ENCODE peak calls at places on chromosome 4, in ten cellular contexts. M is AG10803, P is tibial artery, J is MG63, R is uterus, G is MM.1S, S is epithelial cell of proximal tubule, H is fibroblast of mammary gland, E is coronary artery, Y is right cardiac atrium. D is an unnamed sample.

GRCh38 chr4:18111100-18111499 is 89.5 kb upstream of the LCORL start:
- DNase-seq in M (no peak), P (no peak), J (no peak), R (no peak), G (no peak), S (no peak), H (no peak), E (no peak), Y (no peak), D (peak)

GRCh38 chr4:163495900-163496299 is 1.4 kb downstream of the TMA16 start:
- DNase-seq in M (no peak), P (no peak), J (no peak), R (no peak), G (peak), S (no peak), H (peak), E (no peak), Y (no peak), D (no peak)

GRCh38 chr4:164937576-164938270 is 39.7 kb downstream of the TRIM61 start:
- DNase-seq in M (peak), P (no peak), J (peak), R (no peak), G (peak), S (no peak), H (peak), E (no peak), Y (no peak), D (peak)

GRCh38 chr4:55524844-55525571 is 21.7 kb downstream of the CLOCK start:
- DNase-seq in M (peak), P (no peak), J (no peak), R (no peak), G (no peak), S (no peak), H (peak), E (no peak), Y (no peak), D (no peak)

GRCh38 chr4:5423670-5424069 is 284.7 kb downstream of the EVC2 start:
- DNase-seq in M (no peak), P (no peak), J (no peak), R (no peak), G (no peak), S (no peak), H (no peak), E (no peak), Y (no peak), D (no peak)

GRCh38 chr4:56995525-56995924 is 16.8 kb downstream of the POLR2B start:
- DNase-seq in M (peak), P (peak), J (peak), R (peak), G (no peak), S (no peak), H (peak), E (no peak), Y (peak), D (no peak)

GRCh38 chr4:8459867-8460453 is 19.4 kb downstream of the TRMT44 start:
- DNase-seq in M (no peak), P (no peak), J (no peak), R (no peak), G (no peak), S (no peak), H (no peak), E (no peak), Y (no peak), D (no peak)

GRCh38 chr4:107243141-107243779 is 207.1 kb upstream of the DKK2 start:
- DNase-seq in M (peak), P (no peak), J (peak), R (peak), G (no peak), S (no peak), H (peak), E (no peak), Y (no peak), D (peak)

GRCh38 chr4:38177035-38177791 is 217.0 kb downstream of the PTTG2 start:
- DNase-seq in M (peak), P (peak), J (peak), R (no peak), G (peak), S (no peak), H (peak), E (no peak), Y (peak), D (peak)

GRCh38 chr4:38180456-38180855 is 220.3 kb downstream of the PTTG2 start:
- DNase-seq in M (no peak), P (no peak), J (no peak), R (no peak), G (peak), S (no peak), H (peak), E (no peak), Y (no peak), D (no peak)

GRCh38 chr4:38178666-38178995 is 218.4 kb downstream of the PTTG2 start:
- DNase-seq in M (no peak), P (no peak), J (no peak), R (no peak), G (no peak), S (no peak), H (no peak), E (no peak), Y (no peak), D (no peak)

GRCh38 chr4:38179690-38180299 is 219.6 kb downstream of the PTTG2 start:
- DNase-seq in M (peak), P (peak), J (peak), R (peak), G (peak), S (peak), H (peak), E (no peak), Y (peak), D (peak)

DNA sequence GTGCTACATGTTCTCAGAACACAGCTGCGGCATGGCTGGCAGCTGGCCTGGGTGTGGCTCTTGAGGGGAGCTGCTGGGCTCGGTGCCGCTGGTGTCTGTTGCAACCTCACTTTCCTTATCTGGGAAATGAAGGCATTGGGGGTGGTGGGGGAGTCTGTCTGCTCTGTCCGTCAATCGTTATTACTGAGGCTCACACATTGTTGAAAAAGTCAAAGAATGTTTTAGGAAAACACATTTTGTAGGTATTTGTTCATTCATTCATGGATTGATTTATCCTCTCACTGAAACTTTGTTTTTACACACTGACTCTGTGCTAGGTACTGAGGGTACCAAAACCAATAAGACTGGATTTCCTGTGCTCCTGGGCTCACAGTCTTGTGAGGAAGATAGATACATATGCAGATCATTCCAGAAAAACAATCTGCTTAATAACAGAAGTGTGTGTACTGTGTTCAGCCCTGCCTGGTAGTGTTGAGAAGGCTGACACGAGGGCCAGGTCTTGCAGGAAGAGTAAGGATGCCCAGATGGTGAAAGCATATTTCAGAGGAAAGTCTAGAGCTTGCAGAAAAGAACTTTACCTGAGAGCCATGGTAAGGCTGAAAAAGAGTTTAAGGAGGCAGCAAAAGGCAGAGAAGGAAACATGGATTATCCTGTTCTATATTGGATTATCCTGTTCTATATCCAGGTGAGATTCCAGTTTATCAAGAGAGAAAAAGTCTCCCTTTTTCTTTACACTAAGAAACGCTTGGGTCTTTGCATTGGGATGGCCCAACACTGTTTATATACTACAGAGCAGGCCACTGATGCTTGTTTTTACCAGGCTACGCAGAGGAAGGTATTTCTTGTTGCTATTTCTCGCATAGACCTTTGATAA is 217.8 kb downstream of the PTTG2 start:
- DNase-seq in M (peak), P (peak), J (no peak), R (peak), G (peak), S (no peak), H (peak), E (peak), Y (peak), D (no peak)
- H3K4me3 ChIP-seq in M (no peak), P (no peak), J (no peak), R (no peak), G (peak), S (no peak), H (no peak), E (no peak), Y (no peak), D (no peak)

GRCh38 chr4:89056292-89056952 is 563 bp downstream of the FAM13A start:
- DNase-seq in M (no peak), P (no peak), J (no peak), R (no peak), G (no peak), S (no peak), H (no peak), E (no peak), Y (no peak), D (no peak)
- H3K4me3 ChIP-seq in M (peak), P (peak), J (peak), R (peak), G (peak), S (peak), H (peak), E (peak), Y (peak), D (peak)

GRCh38 chr4:70759627-70760026 is 37.9 kb downstream of the RUFY3 start:
- DNase-seq in M (no peak), P (no peak), J (no peak), R (no peak), G (no peak), S (no peak), H (no peak), E (no peak), Y (no peak), D (no peak)
- H3K4me3 ChIP-seq in M (no peak), P (no peak), J (no peak), R (no peak), G (no peak), S (no peak), H (no peak), E (no peak), Y (peak), D (no peak)

DNA sequence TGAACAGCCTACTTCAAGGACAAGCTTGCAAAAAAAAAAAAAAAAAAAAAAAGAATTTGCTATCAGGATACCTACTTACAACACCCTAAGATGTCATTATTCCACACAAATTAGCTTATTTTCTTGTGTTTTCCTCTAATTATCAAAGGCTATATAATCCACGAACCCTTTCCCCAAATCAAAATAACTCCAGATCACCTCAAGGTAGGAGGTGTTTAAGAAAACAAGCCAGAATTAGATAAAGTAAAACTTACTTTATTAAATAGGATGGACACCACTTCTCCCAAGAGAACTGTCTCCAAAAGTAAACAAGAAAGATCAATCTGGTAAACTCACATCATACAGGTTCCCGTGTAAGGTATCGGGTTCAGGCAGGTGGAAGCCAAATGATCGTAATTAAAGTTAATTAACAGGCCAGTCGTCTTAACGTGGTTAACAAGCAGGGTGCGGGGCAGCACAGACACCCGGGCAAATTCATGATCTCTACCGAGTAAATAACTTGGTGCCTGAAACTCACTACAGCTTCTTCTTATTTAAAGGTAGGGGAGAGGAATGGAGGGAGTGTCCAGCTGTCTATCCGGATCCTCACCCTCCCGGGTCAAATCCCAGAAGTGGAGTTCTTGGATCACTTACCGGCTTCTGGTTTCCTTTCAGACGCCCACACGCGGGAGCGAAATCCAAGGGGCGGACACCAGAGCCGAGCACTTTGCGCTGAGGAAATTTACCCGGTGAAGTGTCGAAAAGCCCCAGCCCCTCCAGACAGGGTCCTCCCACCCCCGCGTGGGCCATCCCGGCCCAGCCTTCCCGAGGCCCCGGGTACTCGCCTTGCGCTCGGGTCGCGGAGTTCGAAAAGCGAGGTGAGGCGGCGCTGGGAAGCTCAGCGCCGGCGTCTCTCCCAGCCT is 708 bp downstream of the ARAP2 start:
- DNase-seq in M (no peak), P (no peak), J (peak), R (peak), G (peak), S (no peak), H (peak), E (no peak), Y (peak), D (peak)
- H3K4me3 ChIP-seq in M (peak), P (peak), J (peak), R (peak), G (peak), S (peak), H (peak), E (peak), Y (peak), D (peak)

GRCh38 chr4:16952896-16953605 is 54.6 kb upstream of the LDB2 start:
- DNase-seq in M (peak), P (no peak), J (no peak), R (no peak), G (no peak), S (no peak), H (no peak), E (no peak), Y (no peak), D (no peak)
- H3K4me3 ChIP-seq in M (peak), P (no peak), J (no peak), R (no peak), G (no peak), S (no peak), H (no peak), E (peak), Y (peak), D (no peak)

GRCh38 chr4:83112239-83112638 is 2.3 kb downstream of the PLAC8 start:
- DNase-seq in M (no peak), P (no peak), J (no peak), R (no peak), G (peak), S (no peak), H (no peak), E (no peak), Y (no peak), D (no peak)
- H3K4me3 ChIP-seq in M (no peak), P (no peak), J (no peak), R (no peak), G (peak), S (no peak), H (no peak), E (no peak), Y (no peak), D (no peak)

GRCh38 chr4:104393649-104394048 is 101.0 kb downstream of the CXXC4 start:
- DNase-seq in M (no peak), P (no peak), J (no peak), R (no peak), G (no peak), S (no peak), H (no peak), E (no peak), Y (no peak), D (no peak)

GRCh38 chr4:104395219-104395618 is 99.5 kb downstream of the CXXC4 start:
- DNase-seq in M (peak), P (no peak), J (no peak), R (no peak), G (peak), S (no peak), H (peak), E (no peak), Y (no peak), D (peak)

DNA sequence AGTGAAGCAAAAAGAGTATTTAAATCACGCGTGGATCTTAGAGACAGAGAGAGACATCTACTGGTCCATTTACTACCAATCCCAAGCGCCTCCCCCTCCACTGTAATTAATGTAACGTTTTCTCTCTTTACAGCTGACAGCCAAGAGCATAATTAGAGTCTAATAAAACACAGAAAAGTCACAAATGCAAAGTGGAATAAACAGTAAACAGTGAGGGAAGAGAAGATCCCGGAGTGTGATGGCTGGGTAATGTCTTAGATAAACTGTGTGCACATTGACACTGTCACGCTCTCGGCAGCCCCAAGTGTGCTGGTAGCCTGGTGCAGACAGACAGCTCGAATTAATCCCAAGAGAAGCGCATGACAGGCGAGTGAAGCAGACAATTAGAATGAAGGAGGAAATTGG is 100.3 kb downstream of the CXXC4 start:
- DNase-seq in M (no peak), P (no peak), J (no peak), R (no peak), G (no peak), S (no peak), H (no peak), E (no peak), Y (no peak), D (peak)
- H3K4me3 ChIP-seq in M (no peak), P (no peak), J (no peak), R (no peak), G (no peak), S (peak), H (no peak), E (peak), Y (no peak), D (peak)

GRCh38 chr4:21962691-21963090 is 14.1 kb upstream of the KCNIP4 start:
- DNase-seq in M (no peak), P (no peak), J (no peak), R (no peak), G (no peak), S (no peak), H (no peak), E (no peak), Y (no peak), D (no peak)
- H3K4me3 ChIP-seq in M (no peak), P (no peak), J (no peak), R (no peak), G (no peak), S (no peak), H (no peak), E (no peak), Y (no peak), D (no peak)

GRCh38 chr4:143701365-143701764 is 890 bp upstream of the FREM3 start:
- DNase-seq in M (no peak), P (no peak), J (no peak), R (no peak), G (peak), S (no peak), H (no peak), E (no peak), Y (no peak), D (no peak)

GRCh38 chr4:143693856-143694255 is 6.6 kb downstream of the FREM3 start:
- DNase-seq in M (no peak), P (no peak), J (no peak), R (no peak), G (no peak), S (no peak), H (no peak), E (no peak), Y (no peak), D (no peak)

GRCh38 chr4:143700420-143701352 is at the start of gene FREM3:
- DNase-seq in M (no peak), P (no peak), J (no peak), R (no peak), G (no peak), S (no peak), H (no peak), E (no peak), Y (no peak), D (no peak)

GRCh38 chr4:143700060-143700419 is 435 bp downstream of the FREM3 start:
- DNase-seq in M (peak), P (no peak), J (peak), R (no peak), G (no peak), S (no peak), H (peak), E (no peak), Y (peak), D (no peak)

GRCh38 chr4:143699331-143700059 is 980 bp downstream of the FREM3 start:
- DNase-seq in M (no peak), P (no peak), J (no peak), R (no peak), G (no peak), S (no peak), H (no peak), E (no peak), Y (no peak), D (no peak)
- H3K4me3 ChIP-seq in M (no peak), P (peak), J (no peak), R (no peak), G (no peak), S (no peak), H (no peak), E (peak), Y (peak), D (no peak)